ENCODE peak calls at places on chromosome 10, in seven cellular contexts. One of them, this sample, is unnamed.

GRCh38 chr10:69936091-69936490 is 116.6 kb upstream of the MACROH2A2 start:
- DNase-seq in activated CD4-positive, CD25-positive, alpha-beta regulatory T cell treated with anti-CD3 and anti-CD28 coated beads, Interleukin-2, amount 50 U/mL, for 72 hours: no peak
- DNase-seq in NCI-H1105 treated with DMSO at 0.1 percent for 48 hours: no peak
- DNase-seq in left colon: no peak
- DNase-seq in COR-L47: no peak
- DNase-seq in WTC11: peak; percentile 41
- DNase-seq in stimulated activated CD4-positive, alpha-beta T cell treated with anti-CD3 and anti-CD28 coated beads, Interleukin-4, amount 100 ng/mL, for 1 hour: no peak
- DNase-seq in this sample: no peak

GRCh38 chr10:124300735-124301134 is 118.0 kb downstream of the OAT start:
- DNase-seq in WTC11: no peak
- DNase-seq in COR-L47: no peak
- DNase-seq in stimulated activated CD4-positive, alpha-beta T cell treated with anti-CD3 and anti-CD28 coated beads, Interleukin-4, amount 100 ng/mL, for 1 hour: no peak
- DNase-seq in activated CD4-positive, CD25-positive, alpha-beta regulatory T cell treated with anti-CD3 and anti-CD28 coated beads, Interleukin-2, amount 50 U/mL, for 72 hours: no peak
- DNase-seq in left colon: no peak
- DNase-seq in NCI-H1105 treated with DMSO at 0.1 percent for 48 hours: no peak
- DNase-seq in this sample: no peak

GRCh38 chr10:113776553-113776952 is 25.1 kb downstream of the PLEKHS1 start:
- DNase-seq in activated CD4-positive, CD25-positive, alpha-beta regulatory T cell treated with anti-CD3 and anti-CD28 coated beads, Interleukin-2, amount 50 U/mL, for 72 hours: no peak
- DNase-seq in COR-L47: no peak
- DNase-seq in left colon: no peak
- DNase-seq in NCI-H1105 treated with DMSO at 0.1 percent for 48 hours: no peak
- DNase-seq in stimulated activated CD4-positive, alpha-beta T cell treated with anti-CD3 and anti-CD28 coated beads, Interleukin-4, amount 100 ng/mL, for 1 hour: no peak
- DNase-seq in WTC11: no peak
- DNase-seq in this sample: no peak

GRCh38 chr10:71131096-71131495 is 81.3 kb upstream of the UNC5B start:
- DNase-seq in WTC11: no peak
- DNase-seq in activated CD4-positive, CD25-positive, alpha-beta regulatory T cell treated with anti-CD3 and anti-CD28 coated beads, Interleukin-2, amount 50 U/mL, for 72 hours: no peak
- DNase-seq in COR-L47: no peak
- DNase-seq in left colon: no peak
- DNase-seq in NCI-H1105 treated with DMSO at 0.1 percent for 48 hours: no peak
- DNase-seq in stimulated activated CD4-positive, alpha-beta T cell treated with anti-CD3 and anti-CD28 coated beads, Interleukin-4, amount 100 ng/mL, for 1 hour: no peak
- DNase-seq in this sample: no peak

GRCh38 chr10:102918817-102919236 is 733 bp downstream of the CNNM2 start:
- DNase-seq in NCI-H1105 treated with DMSO at 0.1 percent for 48 hours: peak; percentile 12
- DNase-seq in COR-L47: no peak
- DNase-seq in stimulated activated CD4-positive, alpha-beta T cell treated with anti-CD3 and anti-CD28 coated beads, Interleukin-4, amount 100 ng/mL, for 1 hour: peak; percentile 39
- DNase-seq in activated CD4-positive, CD25-positive, alpha-beta regulatory T cell treated with anti-CD3 and anti-CD28 coated beads, Interleukin-2, amount 50 U/mL, for 72 hours: peak; percentile 53
- DNase-seq in WTC11: peak; percentile 29
- DNase-seq in left colon: peak; percentile 37
- DNase-seq in this sample: no peak

GRCh38 chr10:116733566-116733965 is 8.8 kb downstream of the HSPA12A start:
- DNase-seq in stimulated activated CD4-positive, alpha-beta T cell treated with anti-CD3 and anti-CD28 coated beads, Interleukin-4, amount 100 ng/mL, for 1 hour: no peak
- DNase-seq in activated CD4-positive, CD25-positive, alpha-beta regulatory T cell treated with anti-CD3 and anti-CD28 coated beads, Interleukin-2, amount 50 U/mL, for 72 hours: no peak
- DNase-seq in COR-L47: no peak
- DNase-seq in WTC11: no peak
- DNase-seq in left colon: no peak
- DNase-seq in NCI-H1105 treated with DMSO at 0.1 percent for 48 hours: no peak
- DNase-seq in this sample: no peak

GRCh38 chr10:87505366-87506113 is 847 bp downstream of the MINPP1 start:
- DNase-seq in left colon: peak; percentile 66
- DNase-seq in COR-L47: peak; percentile 13
- DNase-seq in NCI-H1105 treated with DMSO at 0.1 percent for 48 hours: no peak
- DNase-seq in stimulated activated CD4-positive, alpha-beta T cell treated with anti-CD3 and anti-CD28 coated beads, Interleukin-4, amount 100 ng/mL, for 1 hour: peak; percentile 55
- DNase-seq in activated CD4-positive, CD25-positive, alpha-beta regulatory T cell treated with anti-CD3 and anti-CD28 coated beads, Interleukin-2, amount 50 U/mL, for 72 hours: peak; percentile 54
- DNase-seq in WTC11: peak; percentile 65
- DNase-seq in this sample: peak; percentile 66

GRCh38 chr10:112953075-112953501 is 3.0 kb downstream of the TCF7L2 start:
- DNase-seq in stimulated activated CD4-positive, alpha-beta T cell treated with anti-CD3 and anti-CD28 coated beads, Interleukin-4, amount 100 ng/mL, for 1 hour: no peak
- DNase-seq in COR-L47: no peak
- DNase-seq in activated CD4-positive, CD25-positive, alpha-beta regulatory T cell treated with anti-CD3 and anti-CD28 coated beads, Interleukin-2, amount 50 U/mL, for 72 hours: no peak
- DNase-seq in left colon: no peak
- DNase-seq in WTC11: peak; percentile 39
- DNase-seq in NCI-H1105 treated with DMSO at 0.1 percent for 48 hours: no peak
- DNase-seq in this sample: no peak

GRCh38 chr10:28177944-28178637 is 124.8 kb downstream of the MPP7 start:
- DNase-seq in COR-L47: no peak
- DNase-seq in NCI-H1105 treated with DMSO at 0.1 percent for 48 hours: no peak
- DNase-seq in left colon: no peak
- DNase-seq in stimulated activated CD4-positive, alpha-beta T cell treated with anti-CD3 and anti-CD28 coated beads, Interleukin-4, amount 100 ng/mL, for 1 hour: no peak
- DNase-seq in activated CD4-positive, CD25-positive, alpha-beta regulatory T cell treated with anti-CD3 and anti-CD28 coated beads, Interleukin-2, amount 50 U/mL, for 72 hours: no peak
- DNase-seq in WTC11: no peak
- DNase-seq in this sample: no peak

GRCh38 chr10:6583447-6583846 is 3.4 kb upstream of the PRKCQ start:
- DNase-seq in left colon: no peak
- DNase-seq in NCI-H1105 treated with DMSO at 0.1 percent for 48 hours: no peak
- DNase-seq in stimulated activated CD4-positive, alpha-beta T cell treated with anti-CD3 and anti-CD28 coated beads, Interleukin-4, amount 100 ng/mL, for 1 hour: peak; percentile 68
- DNase-seq in COR-L47: no peak
- DNase-seq in activated CD4-positive, CD25-positive, alpha-beta regulatory T cell treated with anti-CD3 and anti-CD28 coated beads, Interleukin-2, amount 50 U/mL, for 72 hours: peak; percentile 59
- DNase-seq in WTC11: no peak
- DNase-seq in this sample: no peak

GRCh38 chr10:31602541-31603244 is 283.7 kb downstream of the ZEB1 start:
- DNase-seq in WTC11: peak; percentile 61
- DNase-seq in stimulated activated CD4-positive, alpha-beta T cell treated with anti-CD3 and anti-CD28 coated beads, Interleukin-4, amount 100 ng/mL, for 1 hour: no peak
- DNase-seq in activated CD4-positive, CD25-positive, alpha-beta regulatory T cell treated with anti-CD3 and anti-CD28 coated beads, Interleukin-2, amount 50 U/mL, for 72 hours: no peak
- DNase-seq in NCI-H1105 treated with DMSO at 0.1 percent for 48 hours: peak; percentile 59
- DNase-seq in left colon: peak; percentile 78
- DNase-seq in COR-L47: peak; percentile 43
- DNase-seq in this sample: peak; percentile 64

GRCh38 chr10:119316729-119317097 is 109.3 kb downstream of the GRK5 start:
- DNase-seq in WTC11: no peak
- DNase-seq in stimulated activated CD4-positive, alpha-beta T cell treated with anti-CD3 and anti-CD28 coated beads, Interleukin-4, amount 100 ng/mL, for 1 hour: no peak
- DNase-seq in activated CD4-positive, CD25-positive, alpha-beta regulatory T cell treated with anti-CD3 and anti-CD28 coated beads, Interleukin-2, amount 50 U/mL, for 72 hours: no peak
- DNase-seq in COR-L47: no peak
- DNase-seq in NCI-H1105 treated with DMSO at 0.1 percent for 48 hours: no peak
- DNase-seq in left colon: no peak
- DNase-seq in this sample: no peak

GRCh38 chr10:44070282-44070681 is 314.6 kb downstream of the CXCL12 start:
- DNase-seq in NCI-H1105 treated with DMSO at 0.1 percent for 48 hours: no peak
- DNase-seq in activated CD4-positive, CD25-positive, alpha-beta regulatory T cell treated with anti-CD3 and anti-CD28 coated beads, Interleukin-2, amount 50 U/mL, for 72 hours: no peak
- DNase-seq in left colon: peak; percentile 57
- DNase-seq in WTC11: no peak
- DNase-seq in COR-L47: no peak
- DNase-seq in stimulated activated CD4-positive, alpha-beta T cell treated with anti-CD3 and anti-CD28 coated beads, Interleukin-4, amount 100 ng/mL, for 1 hour: no peak
- DNase-seq in this sample: no peak

GRCh38 chr10:102299873-102300272 is 54.5 kb downstream of the GBF1 start:
- DNase-seq in COR-L47: no peak
- DNase-seq in activated CD4-positive, CD25-positive, alpha-beta regulatory T cell treated with anti-CD3 and anti-CD28 coated beads, Interleukin-2, amount 50 U/mL, for 72 hours: no peak
- DNase-seq in stimulated activated CD4-positive, alpha-beta T cell treated with anti-CD3 and anti-CD28 coated beads, Interleukin-4, amount 100 ng/mL, for 1 hour: no peak
- DNase-seq in left colon: no peak
- DNase-seq in WTC11: no peak
- DNase-seq in NCI-H1105 treated with DMSO at 0.1 percent for 48 hours: no peak
- DNase-seq in this sample: no peak

GRCh38 chr10:34723746-34724145 is 91.3 kb downstream of the PARD3 start:
- DNase-seq in left colon: peak; percentile 56
- DNase-seq in activated CD4-positive, CD25-positive, alpha-beta regulatory T cell treated with anti-CD3 and anti-CD28 coated beads, Interleukin-2, amount 50 U/mL, for 72 hours: no peak
- DNase-seq in stimulated activated CD4-positive, alpha-beta T cell treated with anti-CD3 and anti-CD28 coated beads, Interleukin-4, amount 100 ng/mL, for 1 hour: no peak
- DNase-seq in COR-L47: peak; percentile 17
- DNase-seq in NCI-H1105 treated with DMSO at 0.1 percent for 48 hours: no peak
- DNase-seq in WTC11: no peak
- DNase-seq in this sample: no peak

GRCh38 chr10:69045441-69046300 is 42.2 kb upstream of the SRGN start:
- DNase-seq in activated CD4-positive, CD25-positive, alpha-beta regulatory T cell treated with anti-CD3 and anti-CD28 coated beads, Interleukin-2, amount 50 U/mL, for 72 hours: no peak
- DNase-seq in NCI-H1105 treated with DMSO at 0.1 percent for 48 hours: no peak
- DNase-seq in left colon: no peak
- DNase-seq in stimulated activated CD4-positive, alpha-beta T cell treated with anti-CD3 and anti-CD28 coated beads, Interleukin-4, amount 100 ng/mL, for 1 hour: no peak
- DNase-seq in WTC11: no peak
- DNase-seq in COR-L47: no peak
- DNase-seq in this sample: no peak

GRCh38 chr10:44786451-44786850 is 124.7 kb upstream of the TMEM72 start:
- DNase-seq in WTC11: no peak
- DNase-seq in left colon: no peak
- DNase-seq in activated CD4-positive, CD25-positive, alpha-beta regulatory T cell treated with anti-CD3 and anti-CD28 coated beads, Interleukin-2, amount 50 U/mL, for 72 hours: no peak
- DNase-seq in NCI-H1105 treated with DMSO at 0.1 percent for 48 hours: no peak
- DNase-seq in COR-L47: no peak
- DNase-seq in stimulated activated CD4-positive, alpha-beta T cell treated with anti-CD3 and anti-CD28 coated beads, Interleukin-4, amount 100 ng/mL, for 1 hour: no peak
- DNase-seq in this sample: no peak

GRCh38 chr10:109891105-109891504 is 32.2 kb downstream of the XPNPEP1 start:
- DNase-seq in stimulated activated CD4-positive, alpha-beta T cell treated with anti-CD3 and anti-CD28 coated beads, Interleukin-4, amount 100 ng/mL, for 1 hour: no peak
- DNase-seq in COR-L47: no peak
- DNase-seq in NCI-H1105 treated with DMSO at 0.1 percent for 48 hours: no peak
- DNase-seq in activated CD4-positive, CD25-positive, alpha-beta regulatory T cell treated with anti-CD3 and anti-CD28 coated beads, Interleukin-2, amount 50 U/mL, for 72 hours: no peak
- DNase-seq in left colon: no peak
- DNase-seq in WTC11: no peak
- DNase-seq in this sample: no peak

GRCh38 chr10:11875499-11876281 is 52.5 kb downstream of the PROSER2 start:
- DNase-seq in stimulated activated CD4-positive, alpha-beta T cell treated with anti-CD3 and anti-CD28 coated beads, Interleukin-4, amount 100 ng/mL, for 1 hour: no peak
- DNase-seq in left colon: peak; percentile 88
- DNase-seq in NCI-H1105 treated with DMSO at 0.1 percent for 48 hours: no peak
- DNase-seq in activated CD4-positive, CD25-positive, alpha-beta regulatory T cell treated with anti-CD3 and anti-CD28 coated beads, Interleukin-2, amount 50 U/mL, for 72 hours: no peak
- DNase-seq in COR-L47: no peak
- DNase-seq in WTC11: no peak
- DNase-seq in this sample: no peak